ENCODE peak calls at places on chromosomes 6 and 20, in nine cellular contexts. N is stimulated activated CD4-positive, alpha-beta T cell treated with anti-CD3 and anti-CD28 coated beads, Interleukin-12 subunit alpha, Interleukin-12 subunit beta, amount 100 ng/mL, for 48 hours; X is Right ventricle myocardium superior; C is HCEC 1CT; V is transverse colon; K is HFF-Myc; R is ecto neural progenitor cell; I is KG1; J is breast epithelium. A is an unnamed sample.
A peak's percentile ranks its signal among the peaks of the same experiment; 100 is the strongest.

GRCh38 chr20:11056414-11056813 is 382.6 kb upstream of the JAG1 start:
- DNase-seq in N (no peak), X (no peak), C (no peak), V (no peak), K (no peak), R (no peak), I (no peak), J (no peak), A (no peak)

GRCh38 chr20:45067087-45067486 is 33.8 kb downstream of the KCNS1 start:
- DNase-seq in N (no peak), X (no peak), C (no peak), V (no peak), K (no peak), R (no peak), I (no peak), J (no peak), A (no peak)

GRCh38 chr6:161817881-161818280 is 544.0 kb upstream of the AGPAT4 start:
- DNase-seq in N (no peak), X (no peak), C (no peak), V (no peak), K (no peak), R (no peak), I (no peak), J (no peak), A (no peak)

GRCh38 chr6:110513001-110513400 is 36.6 kb upstream of the SLC22A16 start:
- DNase-seq in N (no peak), X (no peak), C (peak; percentile 60), V (no peak), K (no peak), R (no peak), I (no peak), J (no peak), A (no peak)

GRCh38 chr6:122730775-122731386 is 48.6 kb upstream of the FABP7 start:
- DNase-seq in N (no peak), X (no peak), C (peak; percentile 46), V (no peak), K (no peak), R (no peak), I (no peak), J (no peak), A (no peak)

GRCh38 chr20:34324541-34324940 is 21.4 kb upstream of the AHCY start:
- DNase-seq in N (no peak), X (no peak), C (no peak), V (no peak), K (no peak), R (no peak), I (no peak), J (no peak), A (no peak)

GRCh38 chr20:31684153-31685003 is 38.3 kb downstream of the BCL2L1 start:
- DNase-seq in N (no peak), X (no peak), C (no peak), V (no peak), K (no peak), R (no peak), I (no peak), J (no peak), A (peak; percentile 64)

GRCh38 chr6:136613477-136613876 is 63.3 kb upstream of the MAP7 start:
- DNase-seq in N (no peak), X (no peak), C (peak; percentile 72), V (no peak), K (no peak), R (no peak), I (no peak), J (no peak), A (no peak)

GRCh38 chr6:107655245-107655644 is 165.3 kb downstream of the SOBP start:
- DNase-seq in N (no peak), X (no peak), C (no peak), V (no peak), K (no peak), R (no peak), I (no peak), J (no peak), A (no peak)

GRCh38 chr6:84691978-84692623 is 72.3 kb downstream of the TBX18 start:
- DNase-seq in N (no peak), X (no peak), C (no peak), V (no peak), K (no peak), R (no peak), I (no peak), J (no peak), A (no peak)

GRCh38 chr20:7702141-7702540 is 238.1 kb downstream of the HAO1 start:
- DNase-seq in N (no peak), X (no peak), C (no peak), V (no peak), K (no peak), R (no peak), I (no peak), J (no peak), A (no peak)

GRCh38 chr20:63978319-63979220 is 872 bp downstream of the SAMD10 start:
- DNase-seq in N (peak; percentile 36), X (peak; percentile 84), C (no peak), V (peak; percentile 90), K (no peak), R (peak; percentile 77), I (no peak), J (peak; percentile 69), A (peak; percentile 84)

GRCh38 chr20:4443016-4443415 is 278.7 kb upstream of the PRND start:
- DNase-seq in N (no peak), X (no peak), C (no peak), V (no peak), K (no peak), R (no peak), I (no peak), J (peak; percentile 40), A (no peak)

GRCh38 chr6:118894425-118895240 is 681 bp downstream of the ASF1A start:
- DNase-seq in N (peak; percentile 40), X (peak; percentile 79), C (peak; percentile 68), V (peak; percentile 64), K (no peak), R (peak; percentile 69), I (peak; percentile 36), J (peak; percentile 29), A (peak; percentile 88)

GRCh38 chr6:142760152-142760551 is 184.8 kb downstream of the HIVEP2 start:
- DNase-seq in N (no peak), X (no peak), C (peak; percentile 69), V (no peak), K (no peak), R (no peak), I (no peak), J (no peak), A (no peak)

A was measured in thyroid gland.